ENCODE peak calls at places on chromosomes 13 and 19, in six cellular contexts. E is A549; K is CD8-positive, alpha-beta memory T cell; M is left ventricle myocardium inferior; S is body of pancreas; R is mammary epithelial cell. V is an unnamed sample.

GRCh38 chr19:30609656-30610270 is 237.6 kb downstream of the ZNF536 start:
- DNase-seq in E (no peak), K (no peak), M (no peak), S (no peak), R (no peak), V (no peak)

GRCh38 chr19:3554254-3555083 is 2.9 kb downstream of the MFSD12 start:
- DNase-seq in E (no peak), K (peak), M (no peak), S (no peak), R (no peak), V (no peak)

GRCh38 chr19:46192990-46193650 is 36.4 kb upstream of the IGFL1 start:
- DNase-seq in E (peak), K (no peak), M (no peak), S (no peak), R (peak), V (no peak)

GRCh38 chr19:31444931-31445330 is 95.7 kb upstream of the TSHZ3 start:
- DNase-seq in E (no peak), K (no peak), M (no peak), S (no peak), R (no peak), V (no peak)

GRCh38 chr19:42548545-42548944 is 20.3 kb upstream of the CEACAM1 start:
- DNase-seq in E (no peak), K (no peak), M (no peak), S (no peak), R (no peak), V (no peak)

GRCh38 chr13:82569581-82569980 is 1312.7 kb downstream of the SLITRK1 start:
- DNase-seq in E (no peak), K (no peak), M (no peak), S (no peak), R (no peak), V (no peak)

GRCh38 chr19:46990998-46991676 is 28.5 kb upstream of the NPAS1 start:
- DNase-seq in E (peak), K (peak), M (peak), S (peak), R (peak), V (peak)

GRCh38 chr19:11264452-11265176 is 2.3 kb upstream of the DOCK6 start:
- DNase-seq in E (no peak), K (no peak), M (peak), S (no peak), R (no peak), V (no peak)

GRCh38 chr19:40232949-40233810 is 6.7 kb upstream of the CCNP start:
- DNase-seq in E (no peak), K (no peak), M (no peak), S (no peak), R (no peak), V (no peak)

GRCh38 chr13:101829484-101829883 is 377.0 kb downstream of the ITGBL1 start:
- DNase-seq in E (no peak), K (no peak), M (no peak), S (no peak), R (no peak), V (no peak)

GRCh38 chr13:99078014-99078771 is 100.3 kb upstream of the DOCK9 start:
- DNase-seq in E (no peak), K (no peak), M (no peak), S (no peak), R (no peak), V (no peak)

GRCh38 chr19:56838930-56839664 is 1.4 kb downstream of the PEG3 start:
- DNase-seq in E (no peak), K (no peak), M (peak), S (peak), R (peak), V (no peak)

GRCh38 chr19:17504456-17504855 is 7.0 kb upstream of the PGLS start:
- DNase-seq in E (no peak), K (no peak), M (no peak), S (no peak), R (no peak), V (no peak)

GRCh38 chr19:34556500-34556899 is 74.9 kb downstream of the WTIP start:
- DNase-seq in E (no peak), K (no peak), M (no peak), S (peak), R (peak), V (peak)

GRCh38 chr19:45952691-45953505 is 20.8 kb downstream of the NOVA2 start:
- DNase-seq in E (peak), K (peak), M (peak), S (peak), R (peak), V (peak)

GRCh38 chr13:113973218-113974164 is at the start of gene C13orf46:
- DNase-seq in E (no peak), K (no peak), M (peak), S (no peak), R (no peak), V (no peak)

GRCh38 chr13:45280751-45281634 is 60.0 kb downstream of the TPT1 start:
- DNase-seq in E (peak), K (peak), M (peak), S (peak), R (peak), V (peak)

GRCh38 chr19:709196-709964 is 645 bp downstream of the PALM start:
- DNase-seq in E (no peak), K (no peak), M (no peak), S (no peak), R (no peak), V (no peak)

GRCh38 chr13:47932953-47933687 is 68.0 kb downstream of the SUCLA2 start:
- DNase-seq in E (no peak), K (no peak), M (no peak), S (no peak), R (peak), V (no peak)
- H3K4me3 ChIP-seq in E (no peak), K (no peak), M (no peak), S (no peak), R (no peak), V (no peak)

DNA sequence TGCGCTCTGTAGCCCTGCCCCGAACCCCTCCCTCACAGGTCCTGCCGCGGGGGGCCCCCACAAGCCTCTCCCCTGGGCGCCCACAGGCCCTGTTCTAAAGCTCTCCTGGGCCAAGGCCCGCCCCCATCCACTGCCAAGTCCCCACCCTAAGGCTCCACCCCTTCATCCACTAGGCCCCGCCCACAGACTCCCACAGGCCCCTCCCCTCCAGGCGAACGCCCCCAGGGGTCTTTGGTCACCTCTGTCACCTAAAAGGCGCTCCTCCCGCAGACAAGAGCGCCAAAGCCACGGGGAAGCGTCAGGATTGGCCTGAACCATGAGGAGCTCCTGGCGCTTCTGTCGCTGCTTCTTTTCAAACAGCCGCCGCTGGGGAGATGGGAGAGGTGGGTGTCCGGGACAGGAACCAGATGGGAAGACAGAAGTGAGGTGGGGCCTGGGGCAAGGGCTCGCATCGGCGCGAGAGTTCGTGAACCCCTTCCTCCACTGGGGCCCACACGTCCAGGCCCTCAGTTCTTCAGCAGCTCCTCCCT is 2.3 kb downstream of the TULP2 start:
- DNase-seq in E (no peak), K (peak), M (peak), S (peak), R (no peak), V (peak)
- H3K4me3 ChIP-seq in E (no peak), K (no peak), M (peak), S (no peak), R (peak), V (peak)

GRCh38 chr19:20660473-20660872 is 898 bp downstream of the ZNF626 start:
- DNase-seq in E (no peak), K (no peak), M (no peak), S (no peak), R (peak), V (peak)
- H3K4me3 ChIP-seq in E (no peak), K (peak), M (peak), S (peak), R (peak), V (peak)

GRCh38 chr19:33376423-33376822 is 2.9 kb downstream of the CEBPG start:
- DNase-seq in E (peak), K (no peak), M (peak), S (peak), R (peak), V (peak)
- H3K4me3 ChIP-seq in E (peak), K (no peak), M (no peak), S (no peak), R (no peak), V (no peak)

GRCh38 chr13:20191311-20191901 is 1.3 kb downstream of the GJB2 start:
- DNase-seq in E (no peak), K (no peak), M (no peak), S (no peak), R (no peak), V (no peak)
- H3K4me3 ChIP-seq in E (peak), K (no peak), M (peak), S (no peak), R (peak), V (no peak)

GRCh38 chr19:14520543-14520942 is 2.3 kb upstream of the DNAJB1 start:
- DNase-seq in E (no peak), K (no peak), M (no peak), S (no peak), R (no peak), V (no peak)

GRCh38 chr19:14517446-14517839 is 754 bp downstream of the DNAJB1 start:
- DNase-seq in E (no peak), K (no peak), M (no peak), S (no peak), R (no peak), V (peak)

GRCh38 chr19:14519860-14520407 is 1.7 kb upstream of the DNAJB1 start:
- DNase-seq in E (no peak), K (no peak), M (no peak), S (peak), R (peak), V (peak)

GRCh38 chr19:14517840-14518505 is at the start of gene DNAJB1:
- DNase-seq in E (peak), K (peak), M (peak), S (peak), R (peak), V (peak)

DNA sequence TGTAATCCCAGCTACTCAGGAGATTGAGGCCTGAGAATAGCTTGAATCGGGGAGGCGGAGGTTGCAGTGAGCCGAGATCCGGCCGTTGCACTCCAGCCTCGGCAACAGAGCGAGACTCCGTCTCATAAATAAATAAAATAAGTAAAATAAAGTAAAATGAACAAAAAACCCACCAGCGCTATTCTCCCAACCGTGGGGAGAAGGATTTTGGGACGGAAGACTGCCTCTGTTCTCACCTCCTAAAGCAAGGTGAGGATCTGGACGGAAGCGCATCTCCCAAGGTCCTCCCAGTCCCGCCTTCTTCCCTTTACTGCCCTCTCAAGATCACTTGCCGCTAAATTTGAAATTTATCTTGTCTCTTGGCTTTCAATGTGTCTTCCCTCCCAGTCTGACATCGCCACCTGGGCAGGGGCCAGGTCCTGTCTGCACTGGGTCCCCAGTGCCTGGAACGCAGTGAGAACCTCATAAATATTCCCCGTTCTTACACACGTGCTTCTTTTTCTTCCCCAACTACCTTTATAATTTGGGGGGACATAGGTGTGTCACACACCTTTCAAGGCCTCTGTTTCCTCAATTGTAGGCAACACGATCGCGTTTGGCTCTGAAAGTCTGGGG is 1.2 kb upstream of the DNAJB1 start:
- DNase-seq in E (no peak), K (no peak), M (no peak), S (no peak), R (no peak), V (no peak)
- H3K4me3 ChIP-seq in E (peak), K (peak), M (peak), S (no peak), R (no peak), V (no peak)

DNA sequence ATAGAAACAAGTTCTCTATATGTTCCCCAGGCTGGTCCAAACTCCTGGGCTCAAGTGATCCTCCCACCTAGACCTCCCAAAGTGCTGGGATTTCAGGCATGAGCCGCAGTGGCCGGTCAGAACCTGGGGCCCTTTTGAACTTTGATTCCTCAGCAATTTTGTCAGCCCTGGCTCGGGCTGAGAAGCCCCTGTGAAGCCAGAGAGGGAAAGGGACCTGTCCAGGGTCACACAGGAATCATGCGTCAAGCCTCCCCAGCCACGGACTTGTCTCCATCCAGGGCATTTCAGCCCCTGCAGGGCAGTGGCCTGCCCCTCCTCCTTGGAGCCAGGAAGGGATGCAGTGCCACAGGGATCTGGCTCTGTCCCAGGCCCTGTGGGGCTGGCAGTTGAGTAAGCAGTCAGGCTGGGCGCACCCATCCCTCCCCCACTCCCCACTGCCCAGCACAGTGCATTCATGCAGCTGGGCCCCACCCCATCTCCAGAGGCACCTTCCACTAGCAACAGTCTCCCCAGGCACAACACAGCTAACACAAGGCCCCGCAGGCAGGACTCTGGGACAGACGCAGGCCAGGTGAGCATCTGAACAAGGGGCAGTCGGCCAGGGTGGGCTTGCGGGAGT is at the start of gene CAPS:
- DNase-seq in E (peak), K (no peak), M (peak), S (peak), R (peak), V (peak)
- H3K4me3 ChIP-seq in E (no peak), K (no peak), M (no peak), S (no peak), R (peak), V (no peak)